ENCODE peak calls at places on chromosomes 3 and 15, in seven cellular contexts. One of them, this sample, is unnamed.
A peak's percentile ranks its signal among the peaks of the same experiment; 100 is the strongest.

GRCh38 chr3:41482134-41482533 is 282.8 kb downstream of the CTNNB1 start:
- DNase-seq in MM.1S: no peak
- DNase-seq in astrocyte of the hippocampus: no peak
- DNase-seq in stimulated activated CD4-positive, alpha-beta T cell treated with anti-CD3 and anti-CD28 coated beads, Interleukin-1b, Interleukin-23, amount 100 ng/mL, for 1 hour: no peak
- DNase-seq in BJ: no peak
- DNase-seq in T follicular helper cell: no peak
- DNase-seq in tibial nerve: no peak
- DNase-seq in this sample: no peak

GRCh38 chr3:73813291-73813977 is 188.7 kb upstream of the PDZRN3 start:
- DNase-seq in MM.1S: no peak
- DNase-seq in astrocyte of the hippocampus: no peak
- DNase-seq in stimulated activated CD4-positive, alpha-beta T cell treated with anti-CD3 and anti-CD28 coated beads, Interleukin-1b, Interleukin-23, amount 100 ng/mL, for 1 hour: no peak
- DNase-seq in BJ: no peak
- DNase-seq in T follicular helper cell: no peak
- DNase-seq in tibial nerve: no peak
- DNase-seq in this sample: no peak

GRCh38 chr3:165645191-165645590 is 192.0 kb downstream of the BCHE start:
- DNase-seq in MM.1S: no peak
- DNase-seq in astrocyte of the hippocampus: no peak
- DNase-seq in stimulated activated CD4-positive, alpha-beta T cell treated with anti-CD3 and anti-CD28 coated beads, Interleukin-1b, Interleukin-23, amount 100 ng/mL, for 1 hour: no peak
- DNase-seq in BJ: no peak
- DNase-seq in T follicular helper cell: no peak
- DNase-seq in tibial nerve: no peak
- DNase-seq in this sample: no peak

GRCh38 chr15:43484455-43484854 is 8.5 kb downstream of the TP53BP1 start:
- DNase-seq in MM.1S: no peak
- DNase-seq in astrocyte of the hippocampus: no peak
- DNase-seq in stimulated activated CD4-positive, alpha-beta T cell treated with anti-CD3 and anti-CD28 coated beads, Interleukin-1b, Interleukin-23, amount 100 ng/mL, for 1 hour: no peak
- DNase-seq in BJ: no peak
- DNase-seq in T follicular helper cell: no peak
- DNase-seq in tibial nerve: no peak
- DNase-seq in this sample: no peak

GRCh38 chr15:96849501-96849900 is 519.0 kb downstream of the NR2F2 start:
- DNase-seq in MM.1S: no peak
- DNase-seq in astrocyte of the hippocampus: peak; percentile 1
- DNase-seq in stimulated activated CD4-positive, alpha-beta T cell treated with anti-CD3 and anti-CD28 coated beads, Interleukin-1b, Interleukin-23, amount 100 ng/mL, for 1 hour: no peak
- DNase-seq in BJ: no peak
- DNase-seq in T follicular helper cell: no peak
- DNase-seq in tibial nerve: no peak
- DNase-seq in this sample: no peak

GRCh38 chr15:51726302-51727073 is 11.0 kb downstream of the LYSMD2 start:
- DNase-seq in MM.1S: no peak
- DNase-seq in astrocyte of the hippocampus: peak; percentile 73
- DNase-seq in stimulated activated CD4-positive, alpha-beta T cell treated with anti-CD3 and anti-CD28 coated beads, Interleukin-1b, Interleukin-23, amount 100 ng/mL, for 1 hour: no peak
- DNase-seq in BJ: peak; percentile 40
- DNase-seq in T follicular helper cell: no peak
- DNase-seq in tibial nerve: no peak
- DNase-seq in this sample: no peak

GRCh38 chr15:74208496-74208895 is 5.9 kb upstream of the STRA6 start:
- DNase-seq in MM.1S: no peak
- DNase-seq in astrocyte of the hippocampus: no peak
- DNase-seq in stimulated activated CD4-positive, alpha-beta T cell treated with anti-CD3 and anti-CD28 coated beads, Interleukin-1b, Interleukin-23, amount 100 ng/mL, for 1 hour: no peak
- DNase-seq in BJ: no peak
- DNase-seq in T follicular helper cell: no peak
- DNase-seq in tibial nerve: no peak
- DNase-seq in this sample: no peak

GRCh38 chr3:33035596-33035995 is 61.4 kb downstream of the GLB1 start:
- DNase-seq in MM.1S: no peak
- DNase-seq in astrocyte of the hippocampus: peak; percentile 65
- DNase-seq in stimulated activated CD4-positive, alpha-beta T cell treated with anti-CD3 and anti-CD28 coated beads, Interleukin-1b, Interleukin-23, amount 100 ng/mL, for 1 hour: no peak
- DNase-seq in BJ: peak; percentile 4
- DNase-seq in T follicular helper cell: no peak
- DNase-seq in tibial nerve: no peak
- DNase-seq in this sample: no peak

GRCh38 chr3:136804813-136805212 is 14.1 kb upstream of the SLC35G2 start:
- DNase-seq in MM.1S: no peak
- DNase-seq in astrocyte of the hippocampus: no peak
- DNase-seq in stimulated activated CD4-positive, alpha-beta T cell treated with anti-CD3 and anti-CD28 coated beads, Interleukin-1b, Interleukin-23, amount 100 ng/mL, for 1 hour: no peak
- DNase-seq in BJ: no peak
- DNase-seq in T follicular helper cell: no peak
- DNase-seq in tibial nerve: no peak
- DNase-seq in this sample: no peak

GRCh38 chr3:46848271-46849097 is 14.8 kb downstream of the MYL3 start:
- DNase-seq in MM.1S: no peak
- DNase-seq in astrocyte of the hippocampus: peak; percentile 59
- DNase-seq in stimulated activated CD4-positive, alpha-beta T cell treated with anti-CD3 and anti-CD28 coated beads, Interleukin-1b, Interleukin-23, amount 100 ng/mL, for 1 hour: no peak
- DNase-seq in BJ: peak; percentile 27
- DNase-seq in T follicular helper cell: no peak
- DNase-seq in tibial nerve: no peak
- DNase-seq in this sample: no peak

This sample was measured in activated T-helper 1 cell treated with Interleukin-2 at 50 U/mL for 16 hours.